ENCODE peak calls at places on chromosome 10, in eight cellular contexts. B is T follicular helper cell; J is activated CD8-positive, alpha-beta memory T cell treated with anti-CD3 and anti-CD28 coated beads, Interleukin-2, amount 50 U/mL, for 4 hours; W is stimulated activated CD8-positive, alpha-beta memory T cell treated with anti-CD3 and anti-CD28 coated beads, Interleukin-12 subunit alpha, Interleukin-12 subunit beta, amount 100 ng/mL, for 4 hours; Z is progenitor cell of endocrine pancreas; K is activated CD4-positive, alpha-beta T cell treated with anti-CD3 and anti-CD28 coated beads for 1 hour; H is activated naive CD4-positive, alpha-beta T cell treated with anti-CD3 and anti-CD28 coated beads for 36 hours; D is Panc1. U is an unnamed sample.

GRCh38 chr10:69101451-69102095 is 13.7 kb downstream of the SRGN start:
- DNase-seq in B (no peak), Z (no peak), W (no peak), H (peak), K (no peak), J (peak), D (no peak), U (no peak)

GRCh38 chr10:21175797-21176196 is 278.7 kb upstream of the NEBL start:
- DNase-seq in W (no peak), H (no peak), J (no peak), K (no peak), Z (no peak), B (no peak), D (no peak), U (no peak)

GRCh38 chr10:81280497-81281479 is 594.2 kb upstream of the NRG3 start:
- DNase-seq in D (no peak), H (no peak), B (no peak), J (no peak), K (no peak), Z (no peak), W (no peak), U (no peak)

GRCh38 chr10:79250259-79250658 is 97.0 kb upstream of the PPIF start:
- DNase-seq in J (no peak), W (no peak), D (no peak), Z (no peak), B (no peak), H (no peak), K (no peak), U (no peak)

GRCh38 chr10:106897631-106898161 is 266.8 kb downstream of the SORCS1 start:
- DNase-seq in D (no peak), H (no peak), J (no peak), K (no peak), B (no peak), Z (no peak), W (no peak), U (no peak)

GRCh38 chr10:68067029-68067428 is 8.1 kb downstream of the HERC4 start:
- DNase-seq in B (no peak), W (no peak), Z (no peak), H (no peak), D (no peak), K (no peak), J (no peak), U (no peak)

GRCh38 chr10:86888585-86889381 is 68.6 kb downstream of the MMRN2 start:
- DNase-seq in Z (no peak), D (no peak), H (peak), K (no peak), J (no peak), B (no peak), W (no peak), U (no peak)

GRCh38 chr10:121260383-121260782 is 337.9 kb downstream of the FGFR2 start:
- DNase-seq in D (peak), J (no peak), Z (no peak), K (no peak), B (no peak), H (no peak), W (no peak), U (no peak)

GRCh38 chr10:484441-484924 is 205.0 kb downstream of the DIP2C start:
- DNase-seq in J (peak), B (no peak), D (no peak), W (no peak), H (peak), K (no peak), Z (no peak), U (peak)

GRCh38 chr10:27223964-27224363 is 16.6 kb downstream of the ACBD5 start:
- DNase-seq in B (peak), W (no peak), K (peak), D (no peak), J (peak), H (peak), Z (no peak), U (peak)

GRCh38 chr10:13987472-13987871 is 343.3 kb downstream of the FRMD4A start:
- DNase-seq in J (no peak), Z (no peak), D (no peak), W (no peak), B (no peak), K (no peak), H (no peak), U (no peak)

GRCh38 chr10:70651661-70652060 is 20.6 kb upstream of the ADAMTS14 start:
- DNase-seq in W (no peak), Z (no peak), H (peak), B (no peak), D (no peak), K (no peak), J (no peak), U (peak)

GRCh38 chr10:114313866-114314265 is 74.8 kb downstream of the VWA2 start:
- DNase-seq in K (no peak), Z (no peak), B (no peak), H (no peak), D (no peak), W (no peak), J (no peak), U (no peak)

GRCh38 chr10:119418401-119418800 is 124.1 kb downstream of the RGS10 start:
- DNase-seq in J (no peak), W (no peak), B (no peak), H (no peak), Z (no peak), K (no peak), D (no peak), U (peak)

GRCh38 chr10:98957801-98958200 is 277.9 kb downstream of the HPSE2 start:
- DNase-seq in B (no peak), W (no peak), Z (no peak), D (no peak), H (no peak), J (no peak), K (no peak), U (no peak)

U was measured in neural progenitor cell.